ENCODE peak calls at places on chromosome 6, in five cellular contexts. Q is WTC11, P is HepG2, E is K562, D is GM12878. I is an unnamed sample.

GRCh38 chr6:138310294-138310693 is 67.4 kb upstream of the SMIM28 start:
- DNase-seq in Q (no peak), P (no peak), E (no peak), D (no peak), I (no peak)

GRCh38 chr6:82270791-82271392 is 23.3 kb upstream of the IBTK start:
- DNase-seq in Q (no peak), P (peak; percentile 30), E (peak; percentile 38), D (peak; percentile 15), I (no peak)

GRCh38 chr6:154509421-154510143 is 903 bp downstream of the CNKSR3 start:
- DNase-seq in Q (peak; percentile 59), P (peak; percentile 44), E (peak; percentile 68), D (no peak), I (no peak)

GRCh38 chr6:30883743-30884520 is at the start of gene DDR1:
- DNase-seq in Q (peak; percentile 58), P (peak; percentile 38), E (peak; percentile 95), D (no peak), I (no peak)

GRCh38 chr6:34241351-34242215 is 4.9 kb downstream of the HMGA1 start:
- DNase-seq in Q (no peak), P (no peak), E (peak; percentile 4), D (no peak), I (no peak)

GRCh38 chr6:165231581-165232276 is 77.7 kb downstream of the C6orf118 start:
- DNase-seq in Q (peak; percentile 15), P (no peak), E (no peak), D (no peak), I (no peak)

GRCh38 chr6:105991561-105992314 is 94.4 kb upstream of the PRDM1 start:
- DNase-seq in Q (peak; percentile 22), P (peak; percentile 5), E (peak; percentile 19), D (no peak), I (peak; percentile 67)

GRCh38 chr6:5995705-5996686 is 10.7 kb downstream of the NRN1 start:
- DNase-seq in Q (peak; percentile 89), P (peak; percentile 39), E (peak; percentile 71), D (no peak), I (no peak)

GRCh38 chr6:169008641-169009040 is 245.0 kb downstream of the THBS2 start:
- DNase-seq in Q (no peak), P (no peak), E (no peak), D (no peak), I (no peak)

GRCh38 chr6:27825025-27825823 is 87.0 kb downstream of the OR2B2 start:
- DNase-seq in Q (no peak), P (no peak), E (no peak), D (no peak), I (no peak)

GRCh38 chr6:27834879-27835549 is 77.2 kb downstream of the OR2B2 start:
- DNase-seq in Q (no peak), P (no peak), E (peak; percentile 43), D (no peak), I (no peak)

GRCh38 chr6:27829453-27830211 is 82.6 kb downstream of the OR2B2 start:
- DNase-seq in Q (no peak), P (peak; percentile 32), E (no peak), D (no peak), I (no peak)

GRCh38 chr6:27834384-27834783 is 77.8 kb downstream of the OR2B2 start:
- DNase-seq in Q (no peak), P (no peak), E (no peak), D (no peak), I (no peak)

DNA sequence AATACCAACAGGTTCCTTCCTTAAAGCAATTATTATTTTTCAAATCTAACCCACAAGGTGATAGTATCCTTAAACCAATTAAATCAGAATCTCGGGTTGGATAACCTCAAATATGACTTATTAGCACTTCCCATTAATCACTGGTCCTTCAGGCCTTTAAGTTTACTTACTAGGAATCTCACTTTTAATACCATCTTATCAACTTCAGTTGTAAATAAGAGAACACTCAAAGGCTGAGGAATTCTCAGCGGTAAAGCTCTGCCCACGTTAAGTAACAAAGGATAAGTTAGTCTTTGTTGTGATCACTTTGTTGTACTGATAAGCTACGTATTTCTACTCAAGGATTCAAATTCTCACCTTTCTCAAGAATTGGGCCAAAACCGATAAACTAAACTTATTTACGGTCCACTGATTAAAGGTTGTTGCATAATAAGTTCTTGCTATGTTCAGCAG is 82.0 kb downstream of the OR2B2 start:
- DNase-seq in Q (no peak), P (no peak), E (no peak), D (no peak), I (no peak)
- TF ChIP-seq ATF2 in Q (no peak), P (no peak), E (no peak), D (no peak), I (no peak)

DNA sequence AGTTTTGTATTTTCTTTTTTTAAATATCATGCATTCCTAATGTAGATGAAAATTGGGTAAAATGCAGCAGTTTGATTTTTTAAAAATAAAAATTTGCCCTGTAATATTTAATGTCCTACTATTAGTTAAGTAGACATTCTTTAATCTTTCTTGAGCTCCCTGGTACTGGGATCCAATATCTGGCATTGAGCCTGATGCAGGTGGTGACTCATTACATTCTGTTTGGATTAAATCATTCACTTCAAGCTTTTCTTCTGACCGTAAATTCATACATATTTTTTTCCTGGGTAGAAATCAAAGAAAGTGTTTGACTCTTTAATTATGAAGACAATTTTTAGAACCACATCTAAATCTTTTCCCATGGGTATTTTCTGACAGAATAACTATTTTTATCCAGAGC is 768.8 kb upstream of the SLC35B3 start:
- DNase-seq in Q (no peak), P (no peak), E (no peak), D (no peak), I (no peak)
- TF ChIP-seq ATF2 in Q (no peak), P (no peak), E (no peak), D (no peak), I (no peak)

GRCh38 chr6:26054659-26054936 is 32.6 kb upstream of the HFE start:
- DNase-seq in Q (no peak), P (no peak), E (no peak), D (no peak), I (no peak)

GRCh38 chr6:26054937-26055669 is 32.1 kb upstream of the HFE start:
- DNase-seq in Q (peak; percentile 74), P (peak; percentile 97), E (peak; percentile 86), D (peak; percentile 88), I (peak; percentile 75)

GRCh38 chr6:26055670-26056582 is 31.3 kb upstream of the HFE start:
- DNase-seq in Q (peak; percentile 77), P (peak; percentile 92), E (peak; percentile 88), D (peak; percentile 90), I (no peak)

GRCh38 chr6:26051683-26052310 is 35.4 kb upstream of the HFE start:
- DNase-seq in Q (no peak), P (no peak), E (no peak), D (no peak), I (no peak)

GRCh38 chr6:26053929-26054658 is 33.1 kb upstream of the HFE start:
- DNase-seq in Q (no peak), P (no peak), E (no peak), D (no peak), I (no peak)
- TF ChIP-seq ATF2 in Q (no peak), P (no peak), E (no peak), D (no peak), I (no peak)

DNA sequence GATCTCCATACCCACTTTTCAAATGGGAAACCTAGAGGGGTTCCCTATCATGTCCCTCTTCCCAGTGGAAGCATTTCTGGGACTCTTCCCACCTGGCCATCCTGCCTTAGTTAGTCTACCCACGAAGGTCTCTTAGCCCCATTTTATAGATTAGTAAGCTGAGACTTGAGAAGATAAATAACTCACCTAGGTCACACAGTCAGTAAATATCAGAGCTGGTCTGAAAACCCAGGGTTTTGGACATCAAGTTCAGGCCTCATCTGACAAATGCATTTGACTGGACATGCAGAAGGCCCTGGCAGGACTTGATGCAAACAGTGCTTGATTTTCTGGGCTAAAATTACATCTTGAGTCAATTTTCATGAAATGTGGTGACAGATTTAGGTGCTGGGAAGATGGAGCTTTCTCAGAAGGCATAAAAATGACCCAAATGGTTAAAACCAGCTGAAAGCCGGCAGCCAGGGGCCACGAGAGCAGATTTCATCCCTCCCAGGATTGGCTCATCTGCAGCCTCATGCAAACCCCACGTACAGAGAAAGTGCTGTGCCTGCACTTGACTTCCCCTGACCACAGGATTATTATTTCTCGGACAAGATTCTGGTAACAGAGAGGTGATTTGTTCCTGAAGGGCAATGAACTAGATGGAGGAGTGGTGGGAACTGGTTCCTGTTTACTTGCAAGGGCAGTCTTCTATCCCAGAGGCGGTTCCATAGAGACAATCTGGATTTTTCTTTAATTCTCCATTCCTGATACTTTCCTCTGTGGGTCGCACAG is 23.1 kb downstream of the CPNE5 start:
- DNase-seq in Q (no peak), P (no peak), E (no peak), D (no peak), I (no peak)
- TF ChIP-seq ATF2 in Q (no peak), P (no peak), E (no peak), D (no peak), I (no peak)

GRCh38 chr6:123039431-123039830 is 43.4 kb downstream of the CLVS2 start:
- DNase-seq in Q (no peak), P (no peak), E (no peak), D (no peak), I (no peak)
- TF ChIP-seq ATF2 in Q (no peak), P (no peak), E (no peak), D (no peak), I (no peak)

GRCh38 chr6:118745156-118745555 is 93.8 kb upstream of the CEP85L start:
- DNase-seq in Q (no peak), P (no peak), E (no peak), D (no peak), I (no peak)

GRCh38 chr6:118743744-118744143 is 92.4 kb upstream of the CEP85L start:
- DNase-seq in Q (no peak), P (no peak), E (no peak), D (no peak), I (no peak)

GRCh38 chr6:118746100-118746874 is 94.9 kb upstream of the CEP85L start:
- DNase-seq in Q (no peak), P (no peak), E (no peak), D (no peak), I (no peak)

GRCh38 chr6:118748311-118749062 is 97.1 kb upstream of the CEP85L start:
- DNase-seq in Q (peak; percentile 43), P (no peak), E (no peak), D (no peak), I (peak; percentile 56)

GRCh38 chr6:118744261-118744941 is 93.0 kb upstream of the CEP85L start:
- DNase-seq in Q (no peak), P (no peak), E (no peak), D (no peak), I (no peak)
- TF ChIP-seq ATF2 in Q (no peak), P (no peak), E (no peak), D (no peak), I (no peak)

GRCh38 chr6:103672169-103672568 is 1187.5 kb downstream of the HACE1 start:
- DNase-seq in Q (no peak), P (no peak), E (no peak), D (no peak), I (no peak)

GRCh38 chr6:103680116-103680515 is 1179.6 kb downstream of the HACE1 start:
- DNase-seq in Q (no peak), P (no peak), E (no peak), D (no peak), I (no peak)

GRCh38 chr6:103677290-103677689 is 1182.4 kb downstream of the HACE1 start:
- DNase-seq in Q (no peak), P (no peak), E (no peak), D (no peak), I (no peak)

GRCh38 chr6:103674790-103675189 is 1184.9 kb downstream of the HACE1 start:
- DNase-seq in Q (no peak), P (no peak), E (no peak), D (no peak), I (no peak)

GRCh38 chr6:103675807-103676406 is 1183.8 kb downstream of the HACE1 start:
- DNase-seq in Q (no peak), P (no peak), E (no peak), D (no peak), I (no peak)
- TF ChIP-seq ATF2 in Q (no peak), P (no peak), E (no peak), D (no peak), I (no peak)